ENCODE peak calls at places on chromosome 18, in ten cellular contexts. P is RWPE2, X is cardiac muscle cell, Z is AG10803, D is GM12865, L is HepG2, A is fibroblast of mammary gland, V is mammary epithelial cell, T is brain microvascular endothelial cell, G is heart left ventricle. M is an unnamed sample.

GRCh38 chr18:30527226-30527625 is 515.3 kb downstream of the DSC3 start:
- DNase-seq in P (no peak), X (no peak), Z (no peak), D (no peak), L (no peak), A (no peak), V (no peak), T (no peak), G (no peak), M (no peak)

GRCh38 chr18:60082282-60082681 is 182.5 kb downstream of the PMAIP1 start:
- DNase-seq in P (no peak), X (no peak), Z (no peak), D (no peak), L (no peak), A (no peak), V (no peak), T (no peak), G (no peak), M (no peak)

GRCh38 chr18:79575891-79576685 is 103.5 kb upstream of the CTDP1 start:
- DNase-seq in P (peak), X (peak), Z (peak), D (no peak), L (no peak), A (peak), V (no peak), T (peak), G (peak), M (peak)

GRCh38 chr18:10060469-10060782 is 146.6 kb downstream of the VAPA start:
- DNase-seq in P (no peak), X (no peak), Z (no peak), D (no peak), L (no peak), A (no peak), V (no peak), T (no peak), G (no peak), M (no peak)

GRCh38 chr18:808086-808485 is 4.0 kb downstream of the YES1 start:
- DNase-seq in P (no peak), X (peak), Z (peak), D (no peak), L (no peak), A (peak), V (peak), T (no peak), G (no peak), M (peak)

GRCh38 chr18:74326238-74326637 is 10.6 kb downstream of the C18orf63 start:
- DNase-seq in P (no peak), X (no peak), Z (no peak), D (no peak), L (no peak), A (peak), V (no peak), T (no peak), G (no peak), M (no peak)

GRCh38 chr18:11020867-11021414 is 128.4 kb downstream of the PIEZO2 start:
- DNase-seq in P (no peak), X (no peak), Z (no peak), D (no peak), L (no peak), A (no peak), V (no peak), T (no peak), G (no peak), M (no peak)

GRCh38 chr18:77000527-77000926 is 132.1 kb downstream of the MBP start:
- DNase-seq in P (no peak), X (peak), Z (peak), D (peak), L (no peak), A (peak), V (peak), T (peak), G (peak), M (peak)

GRCh38 chr18:61572871-61573270 is 239.6 kb downstream of the CDH20 start:
- DNase-seq in P (no peak), X (no peak), Z (peak), D (no peak), L (no peak), A (no peak), V (no peak), T (no peak), G (no peak), M (no peak)

GRCh38 chr18:49487711-49488310 is 777 bp upstream of the C18orf32 start:
- DNase-seq in P (no peak), X (peak), Z (no peak), D (peak), L (no peak), A (peak), V (no peak), T (no peak), G (no peak), M (no peak)

GRCh38 chr18:31267823-31268481 is 50.0 kb upstream of the DSG1 start:
- DNase-seq in P (no peak), X (no peak), Z (no peak), D (peak), L (no peak), A (no peak), V (peak), T (no peak), G (no peak), M (no peak)

GRCh38 chr18:73365018-73365417 is 497.2 kb upstream of the NETO1 start:
- DNase-seq in P (no peak), X (no peak), Z (peak), D (no peak), L (no peak), A (peak), V (no peak), T (peak), G (no peak), M (peak)

GRCh38 chr18:78736015-78736690 is 243.5 kb upstream of the SALL3 start:
- DNase-seq in P (no peak), X (no peak), Z (no peak), D (no peak), L (no peak), A (no peak), V (no peak), T (no peak), G (no peak), M (no peak)

GRCh38 chr18:79251021-79251420 is 144.7 kb upstream of the NFATC1 start:
- DNase-seq in P (no peak), X (no peak), Z (no peak), D (no peak), L (no peak), A (no peak), V (no peak), T (no peak), G (no peak), M (no peak)

GRCh38 chr18:49843778-49844625 is 30.7 kb upstream of the ACAA2 start:
- DNase-seq in P (no peak), X (no peak), Z (no peak), D (no peak), L (no peak), A (no peak), V (no peak), T (no peak), G (no peak), M (no peak)

GRCh38 chr18:45503988-45504387 is 111.3 kb upstream of the SLC14A2 start:
- DNase-seq in P (no peak), X (no peak), Z (no peak), D (no peak), L (no peak), A (no peak), V (no peak), T (no peak), G (no peak), M (no peak)

GRCh38 chr18:22204996-22205395 is 35.6 kb downstream of the GATA6 start:
- DNase-seq in P (no peak), X (no peak), Z (no peak), D (no peak), L (no peak), A (no peak), V (no peak), T (no peak), G (no peak), M (no peak)

GRCh38 chr18:54877076-54877475 is 48.8 kb downstream of the RAB27B start:
- DNase-seq in P (no peak), X (no peak), Z (no peak), D (no peak), L (no peak), A (no peak), V (no peak), T (no peak), G (no peak), M (peak)

GRCh38 chr18:79916546-79917350 is 34.7 kb downstream of the SLC66A2 start:
- DNase-seq in P (no peak), X (no peak), Z (no peak), D (no peak), L (no peak), A (no peak), V (no peak), T (no peak), G (peak), M (no peak)

GRCh38 chr18:3245853-3246635 is 1.6 kb upstream of the MYL12A start:
- DNase-seq in P (peak), X (peak), Z (peak), D (peak), L (peak), A (peak), V (peak), T (peak), G (peak), M (peak)

GRCh38 chr18:3246636-3247242 is 862 bp upstream of the MYL12A start:
- DNase-seq in P (no peak), X (peak), Z (no peak), D (peak), L (no peak), A (peak), V (peak), T (no peak), G (peak), M (peak)

GRCh38 chr18:3247243-3248061 is at the start of gene MYL12A:
- DNase-seq in P (peak), X (peak), Z (peak), D (peak), L (peak), A (peak), V (peak), T (peak), G (peak), M (peak)

GRCh38 chr18:3248062-3248669 is 565 bp downstream of the MYL12A start:
- DNase-seq in P (no peak), X (peak), Z (no peak), D (peak), L (no peak), A (peak), V (no peak), T (no peak), G (no peak), M (peak)

GRCh38 chr18:3245185-3245564 is 2.4 kb upstream of the MYL12A start:
- DNase-seq in P (no peak), X (no peak), Z (no peak), D (no peak), L (no peak), A (no peak), V (no peak), T (no peak), G (no peak), M (no peak)
- H3K4me3 ChIP-seq in P (peak), X (no peak), Z (peak), D (peak), L (peak), A (no peak), V (peak), T (no peak), G (no peak), M (peak)

DNA sequence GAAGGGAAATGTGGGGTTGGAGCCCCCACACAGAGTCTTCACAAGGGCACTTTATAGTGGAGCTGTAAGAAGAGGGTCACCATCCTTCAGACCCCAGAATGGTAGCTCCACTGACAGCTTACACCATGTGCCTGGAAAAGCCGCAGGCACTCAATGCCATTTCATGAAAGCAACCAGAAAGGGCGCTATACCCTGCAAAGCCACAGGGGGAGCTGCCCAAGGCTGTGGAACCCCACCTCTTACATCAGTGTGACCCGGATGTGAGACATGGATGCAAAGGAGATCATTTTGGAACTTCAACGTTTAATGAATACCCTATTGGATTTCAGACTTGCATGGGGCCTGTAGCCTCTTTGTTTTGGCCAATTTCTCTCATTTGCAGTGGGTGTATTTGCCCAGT is 694.7 kb downstream of the CBLN2 start:
- DNase-seq in P (no peak), X (no peak), Z (no peak), D (no peak), L (no peak), A (no peak), V (no peak), T (no peak), G (no peak), M (no peak)
- TF ChIP-seq CTCF in P (no peak), X (no peak), Z (no peak), D (no peak), L (no peak), A (no peak), V (no peak), T (peak), G (no peak), M (no peak)

GRCh38 chr18:13465126-13465446 is 246.5 kb downstream of the LDLRAD4 start:
- DNase-seq in P (no peak), X (no peak), Z (no peak), D (no peak), L (no peak), A (no peak), V (no peak), T (no peak), G (no peak), M (no peak)
- H3K4me3 ChIP-seq in P (no peak), X (no peak), Z (no peak), D (peak), L (no peak), A (no peak), V (no peak), T (no peak), G (no peak), M (no peak)

DNA sequence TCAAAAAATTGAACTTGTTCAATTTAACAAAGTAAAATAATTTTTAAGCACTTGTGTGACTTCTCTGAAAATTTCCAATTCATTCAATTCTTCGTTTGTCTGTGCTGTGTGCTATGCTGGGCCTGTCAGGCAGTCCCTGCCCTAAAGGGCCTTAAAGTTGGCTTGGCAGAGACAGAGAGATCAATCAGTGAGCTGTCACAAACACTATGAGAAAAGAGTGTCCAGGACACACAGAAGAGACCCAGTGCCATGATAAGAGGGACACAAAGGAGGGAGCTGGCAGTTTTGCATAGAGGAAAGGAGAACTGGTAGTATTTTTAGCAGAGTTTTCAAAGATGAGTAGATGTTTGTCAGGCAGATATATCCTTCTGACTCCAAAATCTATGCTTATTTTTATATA is 193.4 kb upstream of the BOD1L2 start:
- DNase-seq in P (no peak), X (no peak), Z (no peak), D (no peak), L (no peak), A (no peak), V (no peak), T (no peak), G (no peak), M (no peak)
- TF ChIP-seq CTCF in P (no peak), X (no peak), Z (no peak), D (no peak), L (no peak), A (no peak), V (no peak), T (no peak), G (no peak), M (no peak)

GRCh38 chr18:63003899-63004298 is 288.6 kb downstream of the PHLPP1 start:
- DNase-seq in P (no peak), X (no peak), Z (no peak), D (no peak), L (no peak), A (no peak), V (no peak), T (no peak), G (no peak), M (no peak)
- H3K4me3 ChIP-seq in P (no peak), X (no peak), Z (no peak), D (no peak), L (no peak), A (no peak), V (no peak), T (no peak), G (no peak), M (no peak)

GRCh38 chr18:41099451-41099850 is 855.6 kb upstream of the PIK3C3 start:
- DNase-seq in P (no peak), X (no peak), Z (no peak), D (no peak), L (no peak), A (no peak), V (no peak), T (no peak), G (no peak), M (no peak)

DNA sequence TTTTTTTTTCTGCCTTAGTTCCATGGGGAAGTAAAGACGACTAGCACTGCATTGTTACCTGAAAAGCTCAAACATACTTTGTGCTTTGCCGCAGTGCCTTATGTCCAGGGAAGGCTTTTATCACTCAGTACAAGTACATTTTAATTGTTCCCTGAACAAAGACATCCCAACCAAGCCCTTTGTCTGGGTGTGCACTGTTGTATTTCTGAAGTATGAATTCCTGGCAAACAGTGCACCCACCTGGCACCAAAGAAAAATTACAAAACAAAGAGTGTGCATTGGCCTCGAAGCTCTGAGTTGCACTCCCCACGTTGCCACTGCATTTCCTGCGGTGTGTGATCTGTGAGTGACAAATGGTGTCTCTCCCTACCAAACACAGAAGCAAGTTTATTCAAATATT is 858.5 kb upstream of the PIK3C3 start:
- DNase-seq in P (no peak), X (peak), Z (peak), D (no peak), L (no peak), A (peak), V (peak), T (peak), G (no peak), M (peak)
- TF ChIP-seq CTCF in P (peak), X (peak), Z (peak), D (no peak), L (no peak), A (no peak), V (peak), T (peak), G (no peak), M (no peak)